ENCODE peak calls at places on chromosomes 4 and X, in five cellular contexts. R is endothelial cell, B is right lobe of liver, G is GM10248, X is dorsolateral prefrontal cortex. Y is an unnamed sample.
A peak's percentile ranks its signal among the peaks of the same experiment; 100 is the strongest.

GRCh38 chr4:184474261-184475095 is at the start of gene IRF2:
- DNase-seq in G (peak; percentile 98), R (peak; percentile 91), X (peak; percentile 94), B (peak; percentile 98), Y (peak; percentile 96)

GRCh38 chr4:84952776-84953175 is 13.7 kb downstream of the WDFY3 start:
- DNase-seq in G (no peak), B (no peak), R (no peak), X (no peak), Y (no peak)

GRCh38 chr4:83114576-83114975 is at the start of gene PLAC8:
- DNase-seq in R (no peak), B (no peak), G (peak; percentile 34), X (no peak), Y (no peak)

GRCh38 chr4:99885063-99885664 is 9.1 kb downstream of the LAMTOR3 start:
- DNase-seq in X (no peak), G (peak; percentile 14), R (peak; percentile 17), B (no peak), Y (no peak)

GRCh38 chr4:170242471-170242870 is 152.7 kb upstream of the AADAT start:
- DNase-seq in G (no peak), X (no peak), R (no peak), B (no peak), Y (no peak)

GRCh38 chr4:147865926-147866325 is 134.0 kb downstream of the ARHGAP10 start:
- DNase-seq in X (no peak), G (no peak), R (no peak), B (no peak), Y (no peak)

GRCh38 chr4:23327120-23327519 is 562.7 kb downstream of the PPARGC1A start:
- DNase-seq in B (no peak), R (no peak), X (no peak), G (no peak), Y (no peak)

GRCh38 chrX:128020701-128021100 is 31.5 kb downstream of the ACTRT1 start:
- DNase-seq in B (no peak), G (no peak), X (no peak), R (no peak), Y (no peak)

GRCh38 chr4:3291969-3292570 is 751 bp upstream of the RGS12 start:
- DNase-seq in X (peak; percentile 38), R (peak; percentile 61), G (no peak), B (peak; percentile 87), Y (no peak)

GRCh38 chr4:76589872-76590846 is 155.1 kb downstream of the SHROOM3 start:
- DNase-seq in X (no peak), B (no peak), R (peak; percentile 53), G (no peak), Y (no peak)

DNA sequence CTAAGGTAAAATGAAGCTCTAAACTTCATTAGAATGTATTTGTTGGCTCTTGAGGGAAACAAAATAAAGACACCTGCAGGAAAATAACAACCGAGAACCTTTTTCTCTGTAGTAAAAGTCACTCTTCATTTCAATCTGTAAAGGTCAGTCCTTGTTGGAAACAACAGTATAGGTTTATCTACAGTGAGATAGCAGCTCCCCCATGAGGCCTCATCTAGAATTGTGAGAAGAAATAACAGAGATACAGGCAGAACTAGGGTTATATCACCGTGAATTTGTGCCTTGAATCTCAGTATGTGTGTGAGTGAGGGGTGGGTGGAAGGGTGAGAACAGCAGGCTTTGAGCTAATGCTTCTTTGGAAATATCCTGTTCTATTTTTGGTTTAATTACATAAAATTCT is 107.8 kb upstream of the FMR1 start:
- DNase-seq in G (peak; percentile 15), B (no peak), X (no peak), R (peak; percentile 3), Y (no peak)
- TF ChIP-seq CTCF in G (peak; percentile 38), B (peak; percentile 46), X (peak; percentile 59), R (no peak), Y (no peak)

DNA sequence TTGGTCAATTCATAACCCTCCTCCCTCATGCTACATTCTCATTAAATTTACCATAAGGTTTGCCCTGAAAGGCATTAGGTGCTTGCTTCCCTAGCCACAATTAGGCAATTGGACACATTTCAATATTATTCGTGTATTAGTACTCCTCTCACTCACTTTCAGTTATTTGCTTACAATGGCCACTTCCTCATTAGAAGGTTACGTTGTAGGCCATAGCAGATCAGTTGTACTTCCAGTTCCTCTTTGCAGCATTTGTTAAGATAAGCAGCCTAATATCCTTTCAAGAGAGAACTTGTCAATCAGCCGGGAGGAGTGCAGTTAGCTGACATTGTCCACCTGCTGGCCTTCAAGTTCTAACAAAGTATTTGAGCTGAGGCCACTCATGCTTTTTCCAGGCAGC is 1017.2 kb downstream of the PCDH7 start:
- DNase-seq in R (no peak), X (no peak), B (no peak), G (peak; percentile 10), Y (no peak)
- TF ChIP-seq CTCF in R (no peak), X (no peak), B (no peak), G (no peak), Y (no peak)

GRCh38 chr4:67103001-67103737 is 442.1 kb downstream of the CENPC start:
- DNase-seq in G (no peak), R (no peak), B (no peak), X (no peak), Y (no peak)
- TF ChIP-seq CTCF in G (no peak), R (no peak), B (no peak), X (peak; percentile 27), Y (no peak)

DNA sequence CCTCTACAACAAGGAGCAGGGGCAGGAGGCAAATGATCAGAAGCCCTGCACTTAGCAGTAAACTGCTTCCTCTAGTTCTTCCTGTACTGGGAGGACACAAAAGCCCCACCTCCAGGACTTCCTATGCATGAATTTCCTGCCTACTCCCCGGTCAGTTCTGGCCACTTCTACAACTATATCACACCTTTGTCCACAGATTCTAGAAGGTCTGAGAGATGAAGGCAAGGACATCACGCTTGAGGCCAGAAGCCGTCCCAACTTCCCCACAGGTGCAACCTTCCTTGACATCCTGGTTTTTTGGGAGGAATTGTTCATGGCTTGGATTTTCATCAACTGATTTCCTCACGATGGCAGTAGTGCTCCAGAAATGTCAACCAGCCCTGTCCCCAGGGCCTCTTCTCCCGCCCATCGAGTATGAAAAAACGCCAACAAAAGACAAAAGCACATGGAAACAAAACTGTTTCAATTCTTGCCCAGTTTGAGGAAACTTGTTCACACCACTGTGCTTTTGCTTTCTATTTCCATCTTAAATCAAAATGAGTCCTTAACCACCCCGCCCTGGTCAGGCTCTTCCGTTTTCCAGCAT is 206.5 kb upstream of the STK26 start:
- DNase-seq in G (peak; percentile 40), X (peak; percentile 69), B (peak; percentile 61), R (no peak), Y (peak; percentile 63)
- TF ChIP-seq CTCF in G (peak; percentile 10), X (peak; percentile 78), B (peak; percentile 48), R (no peak), Y (peak; percentile 31)

GRCh38 chr4:29079260-29079659 is 1640.9 kb upstream of the PCDH7 start:
- DNase-seq in R (no peak), G (no peak), X (no peak), B (no peak), Y (no peak)

GRCh38 chr4:29082684-29083083 is 1637.5 kb upstream of the PCDH7 start:
- DNase-seq in B (no peak), G (no peak), X (no peak), R (no peak), Y (no peak)

GRCh38 chr4:29085748-29086147 is 1634.4 kb upstream of the PCDH7 start:
- DNase-seq in R (no peak), B (no peak), X (no peak), G (no peak), Y (no peak)

GRCh38 chr4:29081230-29081955 is 1638.8 kb upstream of the PCDH7 start:
- DNase-seq in G (no peak), R (no peak), X (no peak), B (no peak), Y (no peak)
- TF ChIP-seq CTCF in G (no peak), R (peak; percentile 48), X (peak; percentile 52), B (peak; percentile 50), Y (no peak)

GRCh38 chr4:119026662-119027444 is 108.8 kb upstream of the MYOZ2 start:
- DNase-seq in B (no peak), X (no peak), G (no peak), R (no peak), Y (no peak)
- TF ChIP-seq CTCF in B (no peak), X (no peak), G (no peak), R (no peak), Y (no peak)

GRCh38 chr4:5566526-5566925 is 141.8 kb downstream of the EVC2 start:
- DNase-seq in R (no peak), G (no peak), B (no peak), X (no peak), Y (no peak)

GRCh38 chr4:5566991-5567390 is 141.4 kb downstream of the EVC2 start:
- DNase-seq in G (no peak), B (no peak), X (no peak), R (no peak), Y (no peak)

GRCh38 chr4:5568336-5568735 is 140.0 kb downstream of the EVC2 start:
- DNase-seq in B (no peak), G (no peak), X (no peak), R (no peak), Y (no peak)

GRCh38 chr4:5561286-5561685 is 147.1 kb downstream of the EVC2 start:
- DNase-seq in G (no peak), X (no peak), B (no peak), R (no peak), Y (no peak)

DNA sequence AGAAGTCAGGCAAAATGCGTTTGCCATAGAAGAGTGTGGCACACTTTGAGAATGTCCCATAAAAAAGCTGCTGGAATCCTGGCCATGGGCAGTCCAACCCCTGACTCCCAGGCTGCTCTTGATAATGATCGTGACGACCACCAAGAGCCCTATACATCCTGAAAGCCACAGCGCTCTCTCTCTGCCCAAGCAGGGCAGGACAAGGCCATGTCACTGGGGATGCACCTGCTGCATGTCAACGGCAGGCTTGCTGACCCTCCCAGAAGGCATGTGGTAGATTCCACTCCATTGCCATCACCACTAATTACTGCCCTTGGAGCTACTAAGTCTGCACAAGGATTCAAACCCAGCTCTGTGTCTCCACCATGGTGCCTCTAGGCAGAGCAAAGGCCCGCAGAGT is 144.5 kb downstream of the EVC2 start:
- DNase-seq in B (no peak), R (no peak), X (no peak), G (no peak), Y (no peak)
- TF ChIP-seq CTCF in B (no peak), R (no peak), X (no peak), G (no peak), Y (no peak)

GRCh38 chrX:24245201-24245600 is 68.7 kb downstream of the SUPT20HL2 start:
- DNase-seq in R (no peak), G (no peak), B (no peak), X (no peak), Y (no peak)

GRCh38 chrX:24243692-24244091 is 70.2 kb downstream of the SUPT20HL2 start:
- DNase-seq in X (no peak), B (no peak), G (no peak), R (no peak), Y (no peak)

GRCh38 chrX:24242649-24243556 is 71.0 kb downstream of the SUPT20HL2 start:
- DNase-seq in G (peak; percentile 31), X (no peak), R (no peak), B (no peak), Y (no peak)

GRCh38 chrX:24241822-24242648 is 71.8 kb downstream of the SUPT20HL2 start:
- DNase-seq in G (peak; percentile 44), R (no peak), X (no peak), B (no peak), Y (no peak)
- TF ChIP-seq CTCF in G (peak; percentile 28), R (no peak), X (peak; percentile 65), B (peak; percentile 60), Y (peak; percentile 36)

Y was measured in CD4-positive, alpha-beta T cell.